ENCODE peak calls at places on chromosomes 1 and 21, in four cellular contexts. N, I, B and J are unnamed samples.

GRCh38 chr21:44371596-44371995 is 18.2 kb downstream of the TRPM2 start:
- ATAC-seq in N (no peak), I (no peak), B (no peak), J (no peak)

GRCh38 chr1:114490235-114490634 is 20.8 kb downstream of the TRIM33 start:
- ATAC-seq in N (peak; percentile 66), I (no peak), B (no peak), J (no peak)

GRCh38 chr1:24202556-24202955 is 15.5 kb upstream of the IFNLR1 start:
- ATAC-seq in N (no peak), I (no peak), B (no peak), J (no peak)

GRCh38 chr1:201126463-201126831 is 537 bp downstream of the ASCL5 start:
- ATAC-seq in N (no peak), I (no peak), B (no peak), J (no peak)

GRCh38 chr1:213327318-213327667 is 276.3 kb downstream of the RPS6KC1 start:
- ATAC-seq in N (no peak), I (peak; percentile 70), B (no peak), J (peak; percentile 46)

GRCh38 chr21:36693144-36694040 is 5.5 kb upstream of the SIM2 start:
- ATAC-seq in N (peak; percentile 8), I (no peak), B (no peak), J (no peak)

GRCh38 chr21:31078796-31079195 is 40.5 kb upstream of the KRTAP19-8 start:
- ATAC-seq in N (no peak), I (no peak), B (no peak), J (no peak)

GRCh38 chr1:94672934-94673333 is 131.4 kb upstream of the F3 start:
- ATAC-seq in N (no peak), I (no peak), B (no peak), J (no peak)

GRCh38 chr1:171313319-171313834 is 606 bp upstream of the FMO4 start:
- ATAC-seq in N (no peak), I (no peak), B (no peak), J (no peak)

GRCh38 chr1:119924948-119925898 is 28.9 kb upstream of the ADAM30 start:
- ATAC-seq in N (no peak), I (peak; percentile 44), B (no peak), J (no peak)

GRCh38 chr21:25811186-25811585 is 76.4 kb downstream of the GABPA start:
- ATAC-seq in N (no peak), I (no peak), B (no peak), J (no peak)

GRCh38 chr1:177710973-177711372 is 258.9 kb downstream of the SEC16B start:
- ATAC-seq in N (no peak), I (no peak), B (no peak), J (no peak)

GRCh38 chr1:172254521-172255222 is 165.8 kb upstream of the C1orf105 start:
- ATAC-seq in N (no peak), I (no peak), B (no peak), J (no peak)

GRCh38 chr1:39727221-39727931 is 11.3 kb upstream of the PPIE start:
- ATAC-seq in N (no peak), I (no peak), B (peak; percentile 40), J (no peak)

GRCh38 chr1:231869364-231869763 is 242.8 kb downstream of the DISC1 start:
- ATAC-seq in N (peak; percentile 27), I (peak; percentile 43), B (no peak), J (no peak)

GRCh38 chr1:10911274-10912166 is 100.9 kb upstream of the TARDBP start:
- ATAC-seq in N (no peak), I (peak; percentile 8), B (no peak), J (no peak)

GRCh38 chr1:4801192-4801924 is 146.9 kb downstream of the AJAP1 start:
- ATAC-seq in N (peak; percentile 53), I (peak; percentile 80), B (no peak), J (peak; percentile 78)

GRCh38 chr1:235888119-235888643 is 21.5 kb upstream of the LYST start:
- ATAC-seq in N (peak; percentile 44), I (no peak), B (peak; percentile 93), J (no peak)

GRCh38 chr1:84156210-84156621 is 12.1 kb downstream of the PRKACB start:
- ATAC-seq in N (peak; percentile 91), I (peak; percentile 50), B (peak; percentile 55), J (no peak)

GRCh38 chr1:55640708-55641473 is 425.7 kb upstream of the USP24 start:
- ATAC-seq in N (peak; percentile 35), I (peak; percentile 86), B (peak; percentile 37), J (peak; percentile 65)

GRCh38 chr1:31575373-31576140 is 758 bp upstream of the TINAGL1 start:
- ATAC-seq in N (peak; percentile 72), I (no peak), B (no peak), J (no peak)

GRCh38 chr1:204917802-204918201 is 47.1 kb downstream of the NFASC start:
- ATAC-seq in N (no peak), I (no peak), B (no peak), J (no peak)

GRCh38 chr21:40118527-40118926 is 251.3 kb downstream of the PCP4 start:
- ATAC-seq in N (no peak), I (no peak), B (no peak), J (no peak)

GRCh38 chr1:226627924-226628623 is 79.5 kb downstream of the STUM start:
- ATAC-seq in N (no peak), I (no peak), B (no peak), J (no peak)

GRCh38 chr1:226761322-226761721 is 22.2 kb upstream of the ITPKB start:
- ATAC-seq in N (no peak), I (no peak), B (no peak), J (no peak)

GRCh38 chr21:31265293-31265692 is 78.8 kb downstream of the TIAM1 start:
- ATAC-seq in N (no peak), I (peak; percentile 72), B (no peak), J (peak; percentile 36)

GRCh38 chr1:182197555-182197954 is 136.0 kb upstream of the ZNF648 start:
- ATAC-seq in N (peak; percentile 24), I (peak; percentile 62), B (no peak), J (peak; percentile 86)

GRCh38 chr1:230573647-230574046 is 68.6 kb upstream of the COG2 start:
- ATAC-seq in N (no peak), I (no peak), B (no peak), J (no peak)

GRCh38 chr1:82398357-82398756 is 597.6 kb downstream of the ADGRL2 start:
- ATAC-seq in N (no peak), I (no peak), B (no peak), J (no peak)

GRCh38 chr1:152164542-152165136 is 5.6 kb upstream of the RPTN start:
- ATAC-seq in N (no peak), I (no peak), B (no peak), J (no peak)

GRCh38 chr1:173005196-173005864 is 45.4 kb downstream of the TNFSF18 start:
- ATAC-seq in N (no peak), I (no peak), B (no peak), J (no peak)

GRCh38 chr1:216670118-216670870 is 52.9 kb downstream of the ESRRG start:
- ATAC-seq in N (no peak), I (no peak), B (no peak), J (no peak)

GRCh38 chr1:168709896-168710305 is 19.1 kb downstream of the DPT start:
- ATAC-seq in N (peak; percentile 79), I (no peak), B (no peak), J (no peak)

GRCh38 chr1:185426761-185427698 is 110.0 kb upstream of the IVNS1ABP start:
- ATAC-seq in N (peak; percentile 74), I (peak; percentile 75), B (no peak), J (peak; percentile 65)

GRCh38 chr1:204350857-204351573 is 8.7 kb downstream of the PLEKHA6 start:
- ATAC-seq in N (peak; percentile 24), I (peak; percentile 47), B (no peak), J (peak; percentile 66)

GRCh38 chr1:8076171-8076570 is 50.1 kb upstream of the ERRFI1 start:
- ATAC-seq in N (peak; percentile 27), I (no peak), B (no peak), J (no peak)

GRCh38 chr1:20785907-20786309 is 1.2 kb downstream of the HP1BP3 start:
- ATAC-seq in N (peak; percentile 3), I (no peak), B (no peak), J (no peak)

GRCh38 chr1:88490676-88491075 is 193.4 kb upstream of the PKN2 start:
- ATAC-seq in N (no peak), I (peak; percentile 64), B (no peak), J (no peak)

GRCh38 chr1:91731815-91732214 is 154.1 kb downstream of the TGFBR3 start:
- ATAC-seq in N (no peak), I (no peak), B (no peak), J (no peak)